ENCODE peak calls at places on chromosomes 4 and X, in eight cellular contexts. V, L, Q, I, F, Y, C and E are unnamed samples.

GRCh38 chrX:41332988-41333743 is 796 bp upstream of the DDX3X start:
- DNase-seq in L (peak; percentile 67), C (peak; percentile 94), Y (peak; percentile 87), F (peak; percentile 81), I (peak; percentile 86), V (peak; percentile 93), Q (peak; percentile 92), E (peak; percentile 60)

GRCh38 chr4:624705-625590 is at the start of gene PDE6B:
- DNase-seq in V (no peak), F (no peak), L (no peak), I (no peak), Y (no peak), Q (no peak), C (no peak), E (no peak)

GRCh38 chrX:5857232-5857631 is 371.4 kb downstream of the NLGN4X start:
- DNase-seq in I (no peak), Q (no peak), V (no peak), C (no peak), F (no peak), L (no peak), Y (no peak), E (no peak)

GRCh38 chr4:151165205-151166000 is 66.0 kb downstream of the RPS3A start:
- DNase-seq in Y (no peak), Q (no peak), L (no peak), V (no peak), I (no peak), C (no peak), F (no peak), E (no peak)

GRCh38 chr4:12894062-12894461 is 590.1 kb downstream of the RAB28 start:
- DNase-seq in C (no peak), Q (no peak), V (no peak), I (no peak), L (no peak), Y (no peak), F (no peak), E (no peak)

GRCh38 chr4:33386761-33387160 is 2666.6 kb downstream of the PCDH7 start:
- DNase-seq in F (no peak), L (no peak), Q (no peak), C (no peak), I (no peak), Y (no peak), V (no peak), E (no peak)

GRCh38 chrX:16559206-16559619 is 90.7 kb upstream of the S100G start:
- DNase-seq in Q (no peak), I (no peak), F (no peak), L (no peak), V (no peak), Y (no peak), C (peak; percentile 3), E (no peak)

GRCh38 chrX:38999967-39000745 is 198.9 kb downstream of the MID1IP1 start:
- DNase-seq in I (no peak), V (no peak), C (no peak), L (no peak), Q (no peak), Y (no peak), F (no peak), E (no peak)

GRCh38 chr4:142579483-142579882 is 266.6 kb downstream of the INPP4B start:
- DNase-seq in Y (no peak), C (no peak), I (no peak), L (no peak), F (no peak), Q (no peak), V (no peak), E (no peak)

GRCh38 chr4:79164961-79165610 is 160.8 kb downstream of the NAA11 start:
- DNase-seq in Y (no peak), C (peak; percentile 8), I (no peak), F (no peak), Q (no peak), L (no peak), V (no peak), E (no peak)

GRCh38 chrX:9953396-9953795 is 13.8 kb upstream of the CLDN34 start:
- DNase-seq in L (no peak), Y (no peak), F (no peak), V (no peak), I (no peak), Q (no peak), C (no peak), E (no peak)

GRCh38 chr4:156154978-156155377 is 201.3 kb upstream of the CTSO start:
- DNase-seq in Y (no peak), L (no peak), I (no peak), V (no peak), Q (no peak), C (no peak), F (no peak), E (no peak)

GRCh38 chrX:49844622-49845021 is 15.5 kb downstream of the PAGE4 start:
- DNase-seq in Q (no peak), I (no peak), C (peak; percentile 98), V (no peak), L (no peak), Y (no peak), F (peak; percentile 49), E (peak; percentile 44)

GRCh38 chr4:110669663-110670062 is 46.8 kb upstream of the PITX2 start:
- DNase-seq in L (no peak), Q (peak; percentile 11), V (no peak), C (no peak), I (no peak), F (no peak), Y (no peak), E (no peak)

GRCh38 chr4:137905930-137906329 is 336.2 kb downstream of the SLC7A11 start:
- DNase-seq in Q (no peak), C (no peak), F (no peak), L (no peak), I (no peak), V (no peak), Y (no peak), E (no peak)

GRCh38 chr4:7610841-7611240 is 176.1 kb upstream of the PSAPL1 start:
- DNase-seq in Q (no peak), C (no peak), F (no peak), L (no peak), Y (no peak), I (no peak), V (no peak), E (no peak)

GRCh38 chr4:153541426-153542096 is 75.4 kb downstream of the TMEM131L start:
- DNase-seq in Q (peak; percentile 46), Y (no peak), C (no peak), L (no peak), V (no peak), F (no peak), I (no peak), E (no peak)

GRCh38 chrX:41796050-41796449 is 72.1 kb downstream of the GPR82 start:
- DNase-seq in C (no peak), L (no peak), Y (no peak), Q (no peak), I (no peak), V (no peak), F (no peak), E (no peak)

GRCh38 chr4:186587416-186588018 is 32.1 kb upstream of the MTNR1A start:
- DNase-seq in L (peak; percentile 73), I (peak; percentile 15), V (peak; percentile 41), Q (peak; percentile 63), Y (peak; percentile 83), F (peak; percentile 32), C (peak; percentile 26), E (peak; percentile 83)

GRCh38 chr4:26032572-26033320 is 118.7 kb downstream of the SMIM20 start:
- DNase-seq in I (no peak), L (no peak), Y (no peak), C (peak; percentile 79), Q (no peak), V (no peak), F (no peak), E (no peak)

GRCh38 chrX:29229802-29230201 is 642.6 kb downstream of the IL1RAPL1 start:
- DNase-seq in C (no peak), Q (peak; percentile 41), F (no peak), L (no peak), V (no peak), Y (no peak), I (no peak), E (no peak)

GRCh38 chr4:680931-681645 is 6.7 kb downstream of the MYL5 start:
- DNase-seq in I (peak; percentile 78), Y (peak; percentile 83), F (no peak), V (peak; percentile 85), L (peak; percentile 52), C (no peak), Q (no peak), E (no peak)

GRCh38 chr4:138561276-138561880 is 319.2 kb upstream of the SLC7A11 start:
- DNase-seq in F (no peak), Q (no peak), V (no peak), I (no peak), C (no peak), L (no peak), Y (no peak), E (no peak)

GRCh38 chrX:72269671-72270251 is 7.3 kb downstream of the RPS4X start:
- DNase-seq in C (no peak), V (no peak), Y (peak; percentile 60), I (no peak), F (no peak), Q (peak; percentile 82), L (no peak), E (no peak)

GRCh38 chr4:81084029-81084428 is 53.5 kb downstream of the BMP3 start:
- DNase-seq in Y (no peak), V (no peak), L (no peak), I (no peak), Q (peak; percentile 39), F (no peak), C (peak; percentile 27), E (no peak)

GRCh38 chrX:53251307-53251706 is 26.3 kb upstream of the KDM5C start:
- DNase-seq in Y (no peak), L (no peak), C (no peak), Q (no peak), V (no peak), F (no peak), I (no peak), E (no peak)

GRCh38 chr4:15368906-15369305 is 58.9 kb upstream of the C1QTNF7 start:
- DNase-seq in V (no peak), Q (no peak), F (no peak), I (no peak), L (no peak), Y (no peak), C (no peak), E (no peak)

GRCh38 chr4:179671609-179672008 is 2229.4 kb upstream of the AGA start:
- DNase-seq in I (no peak), F (no peak), Y (no peak), Q (peak; percentile 9), V (no peak), C (no peak), L (no peak), E (no peak)

GRCh38 chrX:68710870-68711576 is 63.6 kb downstream of the STARD8 start:
- DNase-seq in Q (peak; percentile 35), L (peak; percentile 12), I (peak; percentile 38), Y (peak; percentile 49), F (no peak), C (peak; percentile 3), V (no peak), E (no peak)